ENCODE peak calls at places on chromosome 17, in five cellular contexts. H is CD8-positive, alpha-beta T cell; F is activated gamma-delta T cell treated with Interleukin-2 at 50 U/mL for 16 hours; G is stimulated activated CD4-positive, alpha-beta T cell treated with anti-CD3 and anti-CD28 coated beads, TNF-alpha, amount 100 ng/mL, for 1 hour; D is iPS-NIHi11. U is an unnamed sample.

GRCh38 chr17:42266918-42267766 is 9.0 kb downstream of the STAT5B start:
- DNase-seq in H (no peak), F (peak), G (peak), D (no peak), U (no peak)

GRCh38 chr17:78717431-78717980 is 64.6 kb downstream of the CYTH1 start:
- DNase-seq in H (no peak), F (no peak), G (no peak), D (no peak), U (no peak)

GRCh38 chr17:57954421-57955182 is 610 bp downstream of the CUEDC1 start:
- DNase-seq in H (no peak), F (no peak), G (no peak), D (peak), U (peak)

GRCh38 chr17:64529221-64529620 is 22.4 kb downstream of the CEP95 start:
- DNase-seq in H (no peak), F (no peak), G (no peak), D (no peak), U (no peak)

GRCh38 chr17:64083571-64084085 is 46.3 kb downstream of the ERN1 start:
- DNase-seq in H (no peak), F (no peak), G (no peak), D (no peak), U (no peak)

GRCh38 chr17:48471807-48472484 is 41.9 kb upstream of the SKAP1 start:
- DNase-seq in H (no peak), F (no peak), G (no peak), D (no peak), U (peak)

GRCh38 chr17:65220732-65221131 is 83.6 kb downstream of the RGS9 start:
- DNase-seq in H (no peak), F (no peak), G (no peak), D (peak), U (no peak)

GRCh38 chr17:64074704-64075484 is 54.5 kb upstream of the ICAM2 start:
- DNase-seq in H (no peak), F (no peak), G (no peak), D (no peak), U (no peak)

GRCh38 chr17:80790981-80791742 is 200.5 kb upstream of the CHMP6 start:
- DNase-seq in H (no peak), F (no peak), G (no peak), D (no peak), U (no peak)

GRCh38 chr17:9200699-9201359 is 179.5 kb downstream of the NTN1 start:
- DNase-seq in H (no peak), F (no peak), G (no peak), D (no peak), U (no peak)

GRCh38 chr17:82028966-82029365 is 2.5 kb upstream of the RAC3 start:
- DNase-seq in H (no peak), F (no peak), G (no peak), D (no peak), U (no peak)

GRCh38 chr17:53655591-53655990 is 167.1 kb upstream of the KIF2B start:
- DNase-seq in H (no peak), F (no peak), G (no peak), D (no peak), U (no peak)

GRCh38 chr17:65994114-65994513 is 197.8 kb downstream of the CEP112 start:
- DNase-seq in H (no peak), F (no peak), G (no peak), D (no peak), U (no peak)

GRCh38 chr17:63533433-63534077 is 10.4 kb downstream of the KCNH6 start:
- DNase-seq in H (no peak), F (no peak), G (no peak), D (no peak), U (no peak)

GRCh38 chr17:63840591-63841349 is 1.7 kb downstream of the SMARCD2 start:
- DNase-seq in H (no peak), F (no peak), G (no peak), D (no peak), U (no peak)

GRCh38 chr17:229130-229944 is 47.9 kb upstream of the DOC2B start:
- DNase-seq in H (no peak), F (no peak), G (no peak), D (no peak), U (no peak)

GRCh38 chr17:27520571-27521185 is 64.4 kb downstream of the KSR1 start:
- DNase-seq in H (no peak), F (no peak), G (no peak), D (no peak), U (no peak)

GRCh38 chr17:31339906-31340661 is 18.7 kb upstream of the EVI2A start:
- DNase-seq in H (no peak), F (no peak), G (no peak), D (peak), U (no peak)

GRCh38 chr17:17798573-17799255 is 38.1 kb downstream of the SREBF1 start:
- DNase-seq in H (no peak), F (no peak), G (no peak), D (no peak), U (no peak)

GRCh38 chr17:71633391-71633849 is 487.4 kb upstream of the SOX9 start:
- DNase-seq in H (no peak), F (no peak), G (no peak), D (no peak), U (no peak)

GRCh38 chr17:55300479-55301290 is 35.9 kb downstream of the HLF start:
- DNase-seq in H (no peak), F (no peak), G (no peak), D (no peak), U (no peak)

GRCh38 chr17:74332763-74333220 is 6.8 kb downstream of the KIF19 start:
- DNase-seq in H (no peak), F (no peak), G (no peak), D (no peak), U (no peak)

GRCh38 chr17:66855204-66855603 is 20.3 kb downstream of the CACNG5 start:
- DNase-seq in H (no peak), F (no peak), G (peak), D (peak), U (no peak)

GRCh38 chr17:60577147-60577925 is 22.7 kb upstream of the PPM1D start:
- DNase-seq in H (no peak), F (no peak), G (no peak), D (peak), U (no peak)

GRCh38 chr17:78940708-78941107 is 15.5 kb upstream of the TIMP2 start:
- DNase-seq in H (no peak), F (no peak), G (no peak), D (peak), U (no peak)